ENCODE peak calls at places on chromosomes 16 and 17, in four cellular contexts. N is WTC11, A is HepG2, Y is GM12878. C is an unnamed sample.

GRCh38 chr17:5793899-5794298 is 209.6 kb upstream of the NLRP1 start:
- DNase-seq in N (peak), A (no peak), Y (no peak), C (no peak)

GRCh38 chr17:58089111-58089510 is 5.9 kb downstream of the DYNLL2 start:
- DNase-seq in N (no peak), A (no peak), Y (no peak), C (no peak)

GRCh38 chr17:48624544-48625501 is 1.3 kb downstream of the HOXB9 start:
- DNase-seq in N (peak), A (no peak), Y (no peak), C (peak)

GRCh38 chr17:59331929-59332889 is 754 bp downstream of the YPEL2 start:
- DNase-seq in N (peak), A (no peak), Y (no peak), C (peak)

GRCh38 chr16:19997264-19997663 is 76.4 kb downstream of the GPR139 start:
- DNase-seq in N (no peak), A (no peak), Y (no peak), C (no peak)

GRCh38 chr16:9798952-9799590 is 383.2 kb downstream of the GRIN2A start:
- DNase-seq in N (no peak), A (no peak), Y (no peak), C (no peak)

GRCh38 chr17:44218344-44219125 is 940 bp downstream of the UBTF start:
- DNase-seq in N (peak), A (peak), Y (no peak), C (peak)

GRCh38 chr16:87076950-87077749 is 240.0 kb downstream of the C16orf95 start:
- DNase-seq in N (peak), A (peak), Y (no peak), C (peak)

GRCh38 chr16:79132745-79133144 is 467.8 kb downstream of the MAF start:
- DNase-seq in N (no peak), A (no peak), Y (no peak), C (no peak)

GRCh38 chr16:75494184-75494583 is 1.1 kb downstream of the CHST6 start:
- DNase-seq in N (no peak), A (no peak), Y (no peak), C (no peak)

GRCh38 chr17:1561420-1562177 is 993 bp downstream of the PITPNA start:
- DNase-seq in N (peak), A (no peak), Y (no peak), C (peak)

GRCh38 chr16:30948956-30949654 is at the start of gene ORAI3:
- DNase-seq in N (peak), A (no peak), Y (no peak), C (peak)

GRCh38 chr16:13957197-13958078 is 37.5 kb downstream of the ERCC4 start:
- DNase-seq in N (no peak), A (peak), Y (peak), C (peak)

GRCh38 chr16:69040144-69040909 is 65.1 kb upstream of the HAS3 start:
- DNase-seq in N (no peak), A (peak), Y (no peak), C (no peak)

GRCh38 chr17:17137731-17138585 is 68.2 kb downstream of the PLD6 start:
- DNase-seq in N (no peak), A (no peak), Y (no peak), C (no peak)

GRCh38 chr17:33809748-33810147 is 445.3 kb upstream of the CCL2 start:
- DNase-seq in N (no peak), A (no peak), Y (no peak), C (no peak)
- TF ChIP-seq TCF7 in N (no peak), A (no peak), Y (no peak), C (no peak)

GRCh38 chr16:1667916-1668315 is 10.2 kb upstream of the JPT2 start:
- DNase-seq in N (no peak), A (no peak), Y (no peak), C (no peak)

GRCh38 chr16:1670371-1670770 is 7.7 kb upstream of the JPT2 start:
- DNase-seq in N (no peak), A (no peak), Y (no peak), C (no peak)

GRCh38 chr16:1670866-1671265 is 7.2 kb upstream of the JPT2 start:
- DNase-seq in N (no peak), A (no peak), Y (no peak), C (no peak)

GRCh38 chr16:1668612-1669319 is 9.3 kb upstream of the JPT2 start:
- DNase-seq in N (no peak), A (no peak), Y (no peak), C (no peak)

GRCh38 chr16:1669698-1670097 is 8.4 kb upstream of the JPT2 start:
- DNase-seq in N (no peak), A (no peak), Y (no peak), C (no peak)
- TF ChIP-seq TCF7 in N (no peak), A (no peak), Y (no peak), C (no peak)

DNA sequence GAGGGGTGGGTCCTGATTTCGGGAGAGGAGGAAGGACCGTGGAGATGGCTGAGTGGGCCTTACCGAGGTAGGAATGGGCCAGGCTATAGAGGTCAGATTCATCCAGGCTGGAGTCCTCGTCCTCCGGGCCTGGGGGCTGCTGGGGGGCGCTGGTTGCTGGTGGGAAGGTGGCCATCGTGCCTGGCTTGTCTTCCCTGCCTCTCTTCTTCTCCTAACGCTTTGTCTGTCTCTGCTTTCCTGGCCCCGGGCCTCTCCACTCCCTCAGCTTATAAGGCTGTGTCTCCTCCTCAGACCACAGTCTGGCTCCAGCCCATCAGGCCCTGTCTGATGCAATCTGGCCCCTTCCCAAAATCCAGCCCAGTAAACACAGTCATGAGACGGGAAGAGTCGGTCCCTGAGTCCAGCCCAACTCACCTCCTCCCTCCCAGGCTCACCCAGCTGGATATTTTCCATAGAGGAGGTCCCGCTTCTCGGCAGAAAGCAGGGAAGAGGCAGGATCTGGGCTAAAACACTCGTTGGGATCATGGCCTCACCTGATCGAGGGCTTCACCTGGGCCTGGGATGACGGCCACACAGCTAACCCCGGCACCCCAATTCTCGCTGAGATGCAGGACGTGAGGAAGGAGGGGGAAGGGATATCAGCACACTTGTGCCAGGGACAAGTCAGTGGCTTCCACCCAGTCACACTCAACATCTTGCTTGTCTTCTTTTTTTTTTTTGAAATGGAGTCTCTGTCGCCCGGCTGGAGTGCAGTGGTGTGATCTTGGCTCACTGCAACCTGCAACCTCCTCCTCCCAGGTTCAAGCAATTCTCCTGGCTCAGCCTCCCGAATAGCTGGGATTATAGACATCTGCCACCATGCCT is at the start of gene NUPR1:
- DNase-seq in N (peak), A (peak), Y (no peak), C (no peak)
- TF ChIP-seq TCF7 in N (no peak), A (no peak), Y (no peak), C (no peak)

DNA sequence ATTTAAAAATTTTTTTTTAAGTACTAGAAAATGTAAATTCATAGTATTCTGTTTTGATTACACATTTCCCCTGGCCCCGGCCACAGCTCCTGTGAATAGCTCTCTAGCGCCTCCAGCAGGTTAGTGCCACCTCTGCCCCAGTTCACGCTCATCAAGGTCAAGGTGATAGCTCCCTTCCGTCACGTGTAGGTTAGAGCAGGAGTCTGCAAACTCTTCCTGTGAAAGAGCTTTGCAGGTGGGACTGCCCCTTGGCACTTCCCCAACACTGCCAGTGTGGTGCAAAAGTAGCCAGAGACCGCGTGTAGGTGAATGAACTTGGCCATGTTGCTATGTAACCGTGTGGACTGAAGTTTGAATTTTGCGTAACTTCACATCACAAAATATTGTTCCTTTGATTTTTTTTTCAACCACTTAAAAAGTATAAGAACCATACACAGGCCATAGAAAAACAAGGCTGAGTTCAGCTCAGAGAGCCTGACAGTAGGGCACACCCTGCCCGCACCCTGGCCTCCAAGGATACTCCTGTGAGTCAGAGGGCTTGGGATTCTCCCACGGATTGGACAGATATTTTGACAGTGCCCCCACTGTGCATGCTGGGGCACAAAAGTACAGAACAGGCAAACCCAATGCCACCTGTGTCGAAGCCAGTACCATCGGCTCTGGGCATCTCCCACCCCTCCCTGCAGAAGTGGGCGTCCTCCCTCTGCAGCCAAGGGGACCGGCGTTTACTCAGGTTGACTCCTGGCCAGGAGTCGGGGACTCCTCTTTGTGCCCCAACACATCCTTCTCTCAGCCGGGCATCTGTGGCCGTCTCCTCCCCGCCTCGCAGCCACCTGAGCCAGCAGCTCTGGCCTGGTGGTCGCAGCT is 92.0 kb upstream of the CHMP6 start:
- DNase-seq in N (peak), A (peak), Y (no peak), C (peak)
- TF ChIP-seq TCF7 in N (no peak), A (no peak), Y (no peak), C (no peak)

GRCh38 chr16:51268237-51268636 is 117.2 kb upstream of the SALL1 start:
- DNase-seq in N (no peak), A (no peak), Y (no peak), C (no peak)
- TF ChIP-seq TCF7 in N (no peak), A (no peak), Y (no peak), C (no peak)

DNA sequence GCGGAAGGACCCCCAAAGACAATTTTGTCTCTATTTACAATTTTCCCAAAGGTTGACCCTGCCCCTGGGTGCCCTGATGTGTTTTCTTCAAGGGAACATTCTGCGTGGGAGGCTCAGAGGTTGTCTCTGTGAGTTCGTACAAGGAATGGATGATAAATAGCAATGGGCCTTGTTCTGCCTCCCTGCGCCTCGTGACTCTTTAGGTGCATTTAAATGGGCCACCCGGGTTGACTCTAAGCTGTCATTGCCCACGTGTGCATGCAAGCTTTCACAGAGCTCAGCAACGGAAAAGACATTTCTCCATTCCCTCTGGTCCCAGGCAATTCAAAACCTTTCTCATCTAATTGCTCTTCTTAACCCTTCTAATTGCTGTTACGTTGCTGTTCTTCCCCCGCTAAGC is 71.5 kb upstream of the SDK2 start:
- DNase-seq in N (no peak), A (no peak), Y (no peak), C (no peak)
- TF ChIP-seq TCF7 in N (no peak), A (no peak), Y (no peak), C (no peak)

DNA sequence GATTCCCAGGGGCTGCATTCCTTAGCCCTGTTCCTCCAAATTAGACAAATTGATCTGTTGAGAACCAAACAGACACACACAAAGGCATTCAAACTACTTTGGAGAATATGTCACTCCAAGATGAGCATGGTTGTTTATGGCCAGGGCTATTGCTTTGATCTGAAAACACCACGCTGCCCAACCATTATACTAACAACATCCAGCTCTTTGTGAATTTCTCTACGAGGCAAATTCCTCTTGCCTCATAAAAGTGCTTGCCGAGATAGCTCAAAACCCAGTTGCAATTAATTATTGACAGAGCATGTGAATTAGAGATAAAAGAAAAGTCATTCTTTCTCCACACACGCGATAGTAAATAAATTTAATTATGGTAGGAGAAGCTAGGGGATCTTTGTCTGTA is 441.6 kb downstream of the HS3ST4 start:
- DNase-seq in N (no peak), A (no peak), Y (no peak), C (no peak)
- TF ChIP-seq TCF7 in N (no peak), A (no peak), Y (no peak), C (no peak)

DNA sequence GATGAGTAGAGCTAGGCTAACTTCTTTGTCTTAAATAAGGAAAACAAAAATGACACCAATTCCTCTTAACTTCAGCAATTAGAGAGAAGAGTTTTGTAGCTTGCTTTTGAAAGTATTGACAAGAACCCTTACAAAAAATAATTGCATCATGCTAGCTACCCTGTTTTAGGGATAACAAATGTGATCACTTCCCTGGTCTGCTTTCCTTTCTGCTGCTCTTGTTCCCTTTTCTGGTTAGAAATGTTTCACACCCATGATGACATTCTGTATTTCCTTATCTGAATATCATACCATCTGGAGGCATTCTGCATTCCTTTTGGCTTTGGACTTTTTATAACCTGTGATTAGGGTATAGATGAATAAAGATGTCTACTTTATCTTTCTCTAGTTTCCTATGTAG is 9.9 kb upstream of the SMIM36 start:
- DNase-seq in N (no peak), A (no peak), Y (no peak), C (no peak)
- TF ChIP-seq TCF7 in N (no peak), A (no peak), Y (no peak), C (no peak)

DNA sequence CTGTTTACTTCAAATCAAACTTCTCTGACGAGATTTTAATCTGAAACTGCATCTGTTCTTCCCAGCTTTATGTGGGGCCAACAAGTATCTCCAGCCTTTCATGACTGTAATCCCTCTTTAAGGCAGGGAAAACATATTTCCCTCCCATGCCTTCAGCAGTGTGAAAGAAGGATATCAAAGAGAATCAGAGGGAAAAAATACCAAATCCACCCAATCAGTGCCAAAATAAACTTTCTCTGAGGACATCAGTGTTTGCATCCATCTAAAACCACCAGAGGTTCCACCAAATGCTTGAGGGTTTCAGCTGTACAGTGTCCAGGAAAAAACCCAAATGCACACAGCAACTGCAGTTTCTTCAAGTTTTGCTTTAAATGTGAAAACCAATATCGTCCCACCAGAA is 14.5 kb downstream of the CMTM3 start:
- DNase-seq in N (no peak), A (no peak), Y (no peak), C (no peak)
- TF ChIP-seq TCF7 in N (no peak), A (no peak), Y (no peak), C (no peak)

C was measured in K562.